ENCODE peak calls at places on chromosomes 1 and 21, in ten cellular contexts. J, O, H, D, W, K, X, T, R and Y are unnamed samples.

GRCh38 chr1:92327794-92328193 is 28.9 kb downstream of the RPAP2 start:
- DNase-seq in R (no peak), K (no peak), T (no peak), X (no peak), O (no peak), W (no peak), H (no peak), D (no peak), J (no peak), Y (no peak)

GRCh38 chr1:182069028-182069466 is 7.5 kb upstream of the ZNF648 start:
- DNase-seq in X (peak; percentile 60), H (peak; percentile 73), T (peak; percentile 51), W (peak; percentile 13), O (peak; percentile 78), R (peak; percentile 5), J (peak; percentile 75), K (no peak), D (no peak), Y (no peak)

GRCh38 chr21:25062061-25062460 is 545.2 kb downstream of the MRPL39 start:
- DNase-seq in O (no peak), X (no peak), D (no peak), R (no peak), J (no peak), T (no peak), W (no peak), H (no peak), K (no peak), Y (no peak)

GRCh38 chr1:32848354-32849063 is 22.2 kb downstream of the FNDC5 start:
- DNase-seq in T (no peak), J (peak; percentile 48), W (no peak), X (no peak), R (no peak), O (no peak), H (no peak), K (no peak), D (no peak), Y (no peak)

GRCh38 chr1:21568006-21568746 is 59.0 kb downstream of the ALPL start:
- DNase-seq in O (no peak), X (no peak), D (no peak), J (no peak), W (no peak), H (no peak), T (no peak), K (no peak), R (no peak), Y (no peak)

GRCh38 chr21:15327637-15328265 is 263.0 kb upstream of the NRIP1 start:
- DNase-seq in J (no peak), W (no peak), K (no peak), O (no peak), R (no peak), D (no peak), T (no peak), X (no peak), H (no peak), Y (no peak)

GRCh38 chr1:228400692-228401454 is 5.8 kb downstream of the TRIM11 start:
- DNase-seq in W (no peak), O (no peak), R (no peak), X (no peak), J (no peak), T (no peak), D (no peak), H (no peak), K (peak; percentile 54), Y (no peak)

GRCh38 chr1:234601217-234602017 is 8.6 kb downstream of the IRF2BP2 start:
- DNase-seq in D (peak; percentile 42), R (peak; percentile 75), X (peak; percentile 69), T (no peak), O (no peak), W (peak; percentile 68), J (peak; percentile 70), H (peak; percentile 62), K (no peak), Y (no peak)

DNA sequence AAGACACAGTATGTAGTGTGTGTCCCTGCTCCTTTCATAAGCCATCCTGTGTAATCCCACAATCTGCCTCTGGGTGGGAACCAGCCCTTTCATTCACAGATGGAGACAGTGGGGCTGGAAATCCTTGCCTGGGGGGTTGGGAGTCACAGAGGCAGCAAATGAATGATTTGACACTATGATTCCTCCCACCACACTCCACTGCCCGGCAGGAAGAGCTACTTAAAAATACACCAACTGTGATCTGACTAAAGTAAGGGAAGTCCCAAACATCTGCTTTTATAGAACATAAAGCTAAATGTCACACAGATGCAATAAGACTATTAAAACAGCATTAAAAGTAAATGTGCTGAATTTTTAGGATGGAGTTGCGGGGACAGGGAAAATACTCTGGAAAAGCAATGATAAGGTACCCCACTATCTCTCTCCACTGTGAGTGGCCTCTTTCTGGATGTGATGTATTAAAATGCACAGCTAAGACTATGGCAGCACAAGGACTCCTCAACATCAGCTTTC is 4.3 kb downstream of the PARP1 start:
- DNase-seq in K (no peak), D (no peak), H (peak; percentile 37), T (no peak), R (no peak), J (no peak), O (no peak), W (peak; percentile 59), X (no peak), Y (no peak)
- TF ChIP-seq CTCF in K (no peak), D (peak; percentile 38), H (no peak), T (no peak), R (peak; percentile 43), J (no peak), O (peak; percentile 30), W (peak; percentile 62), X (no peak), Y (no peak)

GRCh38 chr1:23369335-23370013 is at the start of gene ZNF436:
- DNase-seq in X (peak; percentile 25), R (peak; percentile 87), K (peak; percentile 81), J (peak; percentile 37), D (no peak), T (peak; percentile 97), H (peak; percentile 32), W (peak; percentile 29), O (no peak), Y (peak; percentile 33)

GRCh38 chr1:23372481-23372880 is 2.8 kb upstream of the ZNF436 start:
- DNase-seq in K (no peak), O (no peak), T (no peak), H (no peak), W (no peak), X (no peak), J (no peak), R (no peak), D (no peak), Y (no peak)

GRCh38 chr1:23370270-23370743 is 671 bp upstream of the ZNF436 start:
- DNase-seq in K (no peak), X (no peak), J (no peak), D (no peak), T (no peak), H (no peak), W (no peak), R (no peak), O (no peak), Y (no peak)

GRCh38 chr1:23371987-23372386 is 2.4 kb upstream of the ZNF436 start:
- DNase-seq in T (no peak), D (no peak), O (no peak), W (no peak), R (no peak), J (no peak), K (no peak), H (no peak), X (no peak), Y (no peak)

DNA sequence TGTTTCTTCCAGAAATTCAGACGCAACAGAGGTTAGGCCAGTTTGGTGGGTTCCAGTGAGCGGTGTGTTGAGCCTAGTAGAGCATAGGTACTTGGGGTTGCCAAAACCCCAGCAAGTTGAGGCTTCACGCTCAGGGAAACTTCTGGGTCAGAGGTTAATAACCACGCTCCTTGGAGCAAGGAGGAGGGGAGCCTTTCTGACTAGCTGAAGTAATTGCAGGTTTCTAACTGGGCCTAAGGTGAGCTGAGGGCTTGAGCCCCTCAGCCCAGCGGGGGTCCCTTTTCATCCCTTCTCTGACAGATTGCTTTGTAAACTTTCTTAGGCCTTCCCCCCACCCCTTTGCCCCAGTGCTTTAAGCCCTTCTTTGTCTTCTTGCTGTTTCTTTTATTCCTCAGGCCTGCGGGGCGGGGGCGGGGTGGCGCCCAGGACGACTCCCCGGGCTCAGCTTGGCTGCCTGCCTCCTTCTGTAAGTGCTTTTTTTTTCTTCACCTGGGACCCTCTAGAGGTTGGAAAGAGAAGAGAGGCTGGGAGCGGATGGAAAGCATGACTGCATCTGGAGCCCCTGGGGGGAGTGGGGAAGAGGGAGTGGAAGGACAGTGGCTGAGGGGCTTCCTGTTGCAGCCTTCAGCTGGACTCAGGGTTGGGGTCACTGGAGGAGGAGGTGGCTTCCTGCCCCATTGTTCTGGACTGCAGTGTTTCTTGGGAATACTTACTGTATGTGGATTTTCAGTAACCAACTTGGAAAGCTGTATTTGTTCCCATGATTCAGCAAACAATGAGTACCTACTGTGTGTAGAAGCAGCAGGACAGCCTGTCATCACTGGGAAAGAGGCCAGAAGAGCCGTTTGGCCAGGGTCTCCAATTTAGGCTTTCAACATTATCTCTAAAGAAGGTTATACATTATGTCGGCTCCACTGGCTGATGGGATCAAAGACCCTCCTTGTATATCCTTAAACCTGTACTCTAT is 1.4 kb upstream of the ZNF436 start:
- DNase-seq in R (peak; percentile 47), T (peak; percentile 47), D (no peak), J (no peak), K (no peak), O (peak; percentile 15), W (no peak), X (no peak), H (no peak), Y (no peak)
- TF ChIP-seq CTCF in R (no peak), T (no peak), D (no peak), J (no peak), K (no peak), O (peak; percentile 36), W (no peak), X (no peak), H (no peak), Y (no peak)

GRCh38 chr1:2173546-2174347 is 20.8 kb downstream of the FAAP20 start:
- DNase-seq in J (no peak), H (no peak), K (no peak), T (no peak), W (no peak), D (no peak), O (no peak), R (no peak), X (no peak), Y (no peak)
- TF ChIP-seq CTCF in J (no peak), H (no peak), K (no peak), T (no peak), W (no peak), D (no peak), O (no peak), R (no peak), X (no peak), Y (no peak)

GRCh38 chr1:30084909-30085571 is 638.3 kb downstream of the MATN1 start:
- DNase-seq in H (no peak), D (no peak), R (no peak), T (no peak), X (no peak), J (no peak), W (no peak), O (no peak), K (no peak), Y (no peak)

GRCh38 chr1:30085814-30086770 is 637.3 kb downstream of the MATN1 start:
- DNase-seq in R (peak; percentile 58), D (no peak), X (peak; percentile 44), J (peak; percentile 67), W (peak; percentile 33), O (peak; percentile 83), K (no peak), T (peak; percentile 57), H (peak; percentile 55), Y (peak; percentile 15)

GRCh38 chr1:30090421-30090820 is 633.0 kb downstream of the MATN1 start:
- DNase-seq in W (no peak), D (no peak), T (no peak), X (no peak), H (no peak), J (no peak), R (no peak), K (no peak), O (no peak), Y (no peak)

GRCh38 chr1:30088594-30089556 is 634.5 kb downstream of the MATN1 start:
- DNase-seq in O (no peak), H (no peak), X (no peak), T (peak; percentile 56), R (no peak), J (no peak), D (no peak), W (no peak), K (no peak), Y (no peak)

DNA sequence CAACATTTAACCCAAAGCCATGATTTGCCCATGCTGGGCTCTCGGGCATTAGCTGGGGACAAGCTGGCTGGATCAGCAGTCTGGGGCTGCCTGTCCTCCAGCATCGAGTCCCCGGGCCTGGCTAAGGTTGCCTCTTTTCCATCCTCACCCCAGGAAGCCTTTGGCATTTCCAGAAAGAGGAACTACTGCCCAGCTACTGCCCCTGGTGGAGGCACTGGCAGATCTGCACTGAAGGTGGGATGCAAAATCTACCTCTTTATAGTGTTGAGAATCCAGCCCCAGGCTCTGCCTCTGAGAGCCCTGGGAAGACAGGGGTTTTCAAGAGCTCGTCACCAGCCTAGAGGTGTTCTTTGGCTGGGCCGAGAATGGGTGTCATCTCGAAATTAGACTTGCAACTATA is 635.9 kb downstream of the MATN1 start:
- DNase-seq in O (no peak), T (no peak), D (no peak), W (peak; percentile 7), K (no peak), X (peak; percentile 21), R (no peak), H (no peak), J (no peak), Y (no peak)
- TF ChIP-seq CTCF in O (peak; percentile 50), T (no peak), D (no peak), W (peak; percentile 32), K (no peak), X (no peak), R (peak; percentile 50), H (no peak), J (no peak), Y (no peak)